ENCODE peak calls at places on chromosome 6, in five cellular contexts. K, P, J, R and T are unnamed samples.

GRCh38 chr6:63663147-63663877 is 27.7 kb downstream of the PHF3 start:
- DNase-seq in K (no peak), P (no peak), J (no peak), R (no peak), T (no peak)

GRCh38 chr6:23633986-23634385 is 492.0 kb upstream of the NRSN1 start:
- DNase-seq in K (no peak), P (no peak), J (peak), R (no peak), T (no peak)

GRCh38 chr6:48111143-48111506 is at the start of gene PTCHD4:
- DNase-seq in K (no peak), P (no peak), J (no peak), R (peak), T (no peak)

GRCh38 chr6:111653434-111653833 is 47.8 kb upstream of the TRAF3IP2 start:
- DNase-seq in K (no peak), P (no peak), J (no peak), R (no peak), T (no peak)

GRCh38 chr6:15016813-15017212 is 229.1 kb upstream of the JARID2 start:
- DNase-seq in K (no peak), P (no peak), J (no peak), R (no peak), T (no peak)

GRCh38 chr6:115830895-115831294 is 229.8 kb downstream of the FRK start:
- DNase-seq in K (no peak), P (no peak), J (no peak), R (peak), T (peak)

GRCh38 chr6:49649982-49650381 is 13.3 kb upstream of the RHAG start:
- DNase-seq in K (no peak), P (no peak), J (no peak), R (no peak), T (no peak)

GRCh38 chr6:42342011-42342553 is 109.6 kb downstream of the TRERF1 start:
- DNase-seq in K (no peak), P (no peak), J (no peak), R (no peak), T (no peak)

GRCh38 chr6:134060491-134061106 is 8.2 kb upstream of the SLC2A12 start:
- DNase-seq in K (no peak), P (no peak), J (no peak), R (no peak), T (no peak)

GRCh38 chr6:41167173-41167963 is 4.5 kb upstream of the TREM2 start:
- DNase-seq in K (no peak), P (no peak), J (no peak), R (no peak), T (peak)

GRCh38 chr6:153108320-153108719 is 22.8 kb downstream of the RGS17 start:
- DNase-seq in K (no peak), P (no peak), J (no peak), R (peak), T (no peak)